ENCODE peak calls at places on chromosome 21, in five cellular contexts. J, B, S, U and Q are unnamed samples.

GRCh38 chr21:40049031-40049958 is 182.1 kb downstream of the PCP4 start:
- DNase-seq in J (no peak), B (peak; percentile 56), S (no peak), U (no peak), Q (no peak)

GRCh38 chr21:16211339-16212303 is 481.8 kb downstream of the USP25 start:
- DNase-seq in J (no peak), B (no peak), S (no peak), U (peak; percentile 43), Q (peak; percentile 82)

GRCh38 chr21:44944596-44944995 is 4.8 kb downstream of the SLX9 start:
- DNase-seq in J (no peak), B (no peak), S (no peak), U (no peak), Q (no peak)

GRCh38 chr21:19322360-19322759 is 918.8 kb upstream of the TMPRSS15 start:
- DNase-seq in J (no peak), B (no peak), S (no peak), U (no peak), Q (no peak)

GRCh38 chr21:45850181-45850580 is 131.4 kb upstream of the COL6A1 start:
- DNase-seq in J (no peak), B (no peak), S (no peak), U (no peak), Q (no peak)

GRCh38 chr21:42557420-42557819 is 43.8 kb downstream of the SLC37A1 start:
- DNase-seq in J (no peak), B (no peak), S (no peak), U (no peak), Q (no peak)

GRCh38 chr21:46564391-46564790 is 40.5 kb downstream of the S100B start:
- DNase-seq in J (no peak), B (no peak), S (no peak), U (no peak), Q (no peak)

GRCh38 chr21:34022557-34023335 is 50.6 kb upstream of the MRPS6 start:
- DNase-seq in J (peak; percentile 29), B (no peak), S (no peak), U (peak; percentile 40), Q (peak; percentile 49)

GRCh38 chr21:24514081-24514733 is 1093.1 kb downstream of the MRPL39 start:
- DNase-seq in J (no peak), B (no peak), S (no peak), U (no peak), Q (no peak)

GRCh38 chr21:36989699-36990507 is 16.6 kb upstream of the RIPPLY3 start:
- DNase-seq in J (peak; percentile 82), B (peak; percentile 88), S (peak; percentile 80), U (peak; percentile 95), Q (peak; percentile 79)

GRCh38 chr21:15797577-15798363 is 68.0 kb downstream of the USP25 start:
- DNase-seq in J (no peak), B (no peak), S (no peak), U (no peak), Q (no peak)

GRCh38 chr21:37365657-37366487 is 701 bp upstream of the DYRK1A start:
- DNase-seq in J (no peak), B (peak; percentile 64), S (no peak), U (peak; percentile 20), Q (peak; percentile 44)

GRCh38 chr21:37619464-37619974 is 252.9 kb downstream of the DYRK1A start:
- DNase-seq in J (no peak), B (peak; percentile 11), S (no peak), U (peak; percentile 44), Q (no peak)